ENCODE peak calls at places on chromosomes 12 and 14, in seven cellular contexts. E, F, A, M, L, G and K are unnamed samples.

GRCh38 chr14:93044601-93045000 is 71.1 kb downstream of the ITPK1 start:
- DNase-seq in M (no peak), L (no peak), E (no peak), G (no peak), F (no peak), A (no peak), K (no peak)

GRCh38 chr12:103783744-103784664 is 57.0 kb downstream of the NT5DC3 start:
- DNase-seq in E (no peak), L (no peak), F (no peak), A (no peak), M (no peak), G (no peak), K (no peak)

GRCh38 chr12:48716168-48716492 is 377 bp downstream of the CCNT1 start:
- DNase-seq in F (no peak), E (no peak), A (no peak), M (no peak), G (no peak), L (no peak), K (no peak)

GRCh38 chr12:108337235-108338223 is 1.6 kb downstream of the CMKLR1 start:
- DNase-seq in M (no peak), F (no peak), G (peak), L (peak), A (peak), E (no peak), K (peak)

GRCh38 chr14:53389207-53389606 is 236.1 kb upstream of the DDHD1 start:
- DNase-seq in M (no peak), F (no peak), L (peak), A (no peak), G (peak), E (no peak), K (no peak)

GRCh38 chr12:47771304-47771703 is 1.7 kb upstream of the SLC48A1 start:
- DNase-seq in L (no peak), E (no peak), A (no peak), M (no peak), G (no peak), F (no peak), K (no peak)

GRCh38 chr12:81079280-81080076 is 1.6 kb downstream of the ACSS3 start:
- DNase-seq in G (no peak), A (no peak), E (no peak), M (no peak), L (no peak), F (no peak), K (peak)

GRCh38 chr14:53399057-53399456 is 245.9 kb upstream of the DDHD1 start:
- DNase-seq in L (peak), M (no peak), A (no peak), G (peak), E (peak), F (no peak), K (no peak)